ENCODE peak calls at places on chromosomes 1 and 21, in four cellular contexts. One of them, this sample, is unnamed.

GRCh38 chr1:165411396-165411795 is 33.5 kb downstream of the RXRG start:
- DNase-seq in K562: no peak
- DNase-seq in GM12878: no peak
- DNase-seq in HepG2: no peak
- DNase-seq in this sample: no peak

GRCh38 chr1:229227298-229227919 is 43.5 kb upstream of the RAB4A start:
- DNase-seq in HepG2: peak; percentile 63
- DNase-seq in K562: peak; percentile 91
- DNase-seq in GM12878: no peak
- DNase-seq in this sample: peak; percentile 89

GRCh38 chr1:213988639-213989070 is 882 bp downstream of the PROX1 start:
- DNase-seq in GM12878: no peak
- DNase-seq in HepG2: no peak
- DNase-seq in K562: no peak
- DNase-seq in this sample: no peak

GRCh38 chr1:84702143-84702542 is 11.9 kb upstream of the SSX2IP start:
- DNase-seq in GM12878: no peak
- DNase-seq in HepG2: no peak
- DNase-seq in K562: no peak
- DNase-seq in this sample: no peak

GRCh38 chr1:13830170-13830569 is 130.2 kb downstream of the PRDM2 start:
- DNase-seq in K562: no peak
- DNase-seq in GM12878: no peak
- DNase-seq in HepG2: no peak
- DNase-seq in this sample: no peak

GRCh38 chr1:41500378-41500777 is 15.9 kb upstream of the EDN2 start:
- DNase-seq in K562: no peak
- DNase-seq in GM12878: no peak
- DNase-seq in HepG2: no peak
- DNase-seq in this sample: peak; percentile 52

GRCh38 chr1:67294836-67295622 is 12.6 kb upstream of the IL12RB2 start:
- DNase-seq in HepG2: no peak
- DNase-seq in K562: no peak
- DNase-seq in GM12878: no peak
- DNase-seq in this sample: no peak

GRCh38 chr1:85280636-85281035 is 4.2 kb upstream of the BCL10 start:
- DNase-seq in HepG2: no peak
- DNase-seq in K562: no peak
- DNase-seq in GM12878: no peak
- DNase-seq in this sample: no peak

GRCh38 chr1:27135920-27136551 is 18.9 kb downstream of the SLC9A1 start:
- DNase-seq in GM12878: no peak
- DNase-seq in HepG2: no peak
- DNase-seq in K562: no peak
- DNase-seq in this sample: no peak

GRCh38 chr1:62110198-62110817 is 84.3 kb upstream of the L1TD1 start:
- DNase-seq in K562: no peak
- DNase-seq in HepG2: no peak
- DNase-seq in GM12878: no peak
- DNase-seq in this sample: no peak

GRCh38 chr1:38826262-38826661 is 33.3 kb downstream of the RRAGC start:
- DNase-seq in GM12878: no peak
- DNase-seq in K562: no peak
- DNase-seq in HepG2: no peak
- DNase-seq in this sample: no peak

GRCh38 chr1:66137235-66137634 is 344.5 kb downstream of the PDE4B start:
- DNase-seq in HepG2: no peak
- DNase-seq in K562: no peak
- DNase-seq in GM12878: no peak
- DNase-seq in this sample: no peak

GRCh38 chr1:221962385-221962784 is 220.5 kb upstream of the DUSP10 start:
- DNase-seq in K562: no peak
- DNase-seq in HepG2: no peak
- DNase-seq in GM12878: no peak
- DNase-seq in this sample: no peak

GRCh38 chr1:203506821-203507220 is 12.9 kb downstream of the OPTC start:
- DNase-seq in K562: no peak
- DNase-seq in HepG2: no peak
- DNase-seq in GM12878: no peak
- DNase-seq in this sample: no peak

GRCh38 chr1:27938488-27938887 is 3.7 kb downstream of the SMPDL3B start:
- DNase-seq in GM12878: no peak
- DNase-seq in HepG2: no peak
- DNase-seq in K562: no peak
- DNase-seq in this sample: no peak

DNA sequence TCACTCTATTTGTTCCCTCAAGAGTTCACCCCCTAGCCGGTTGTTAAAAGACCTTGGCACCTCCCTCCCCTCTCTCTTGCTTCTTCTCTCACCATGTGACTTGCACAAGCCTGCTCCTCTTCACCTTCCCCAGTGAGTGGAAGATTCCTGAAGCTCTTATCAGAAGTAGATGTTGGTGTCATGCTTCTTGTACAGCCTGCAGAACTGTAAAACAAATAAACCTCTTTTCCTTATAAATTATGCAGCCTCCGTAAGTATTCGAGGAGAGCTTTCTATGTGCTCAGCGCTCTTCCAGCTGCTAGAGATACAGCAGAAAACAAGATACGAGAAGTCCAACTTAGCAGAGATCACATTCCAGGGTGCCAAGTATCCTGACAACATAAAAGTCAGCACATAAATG is 147.0 kb upstream of the RUNX1 start:
- DNase-seq in K562: no peak
- DNase-seq in HepG2: no peak
- DNase-seq in GM12878: no peak
- DNase-seq in this sample: no peak
- TF ChIP-seq POLR2AphosphoS2 in K562: no peak
- TF ChIP-seq POLR2AphosphoS2 in HepG2: no peak
- TF ChIP-seq POLR2AphosphoS2 in GM12878: no peak
- TF ChIP-seq POLR2AphosphoS2 in this sample: no peak

GRCh38 chr1:20507248-20507563 is 745 bp downstream of the MUL1 start:
- DNase-seq in K562: peak; percentile 41
- DNase-seq in GM12878: no peak
- DNase-seq in HepG2: no peak
- DNase-seq in this sample: no peak

GRCh38 chr1:20508411-20508771 is 440 bp upstream of the MUL1 start:
- DNase-seq in K562: no peak
- DNase-seq in HepG2: no peak
- DNase-seq in GM12878: no peak
- DNase-seq in this sample: no peak

GRCh38 chr1:20507564-20508410 is at the start of gene MUL1:
- DNase-seq in K562: peak; percentile 97
- DNase-seq in HepG2: peak; percentile 89
- DNase-seq in GM12878: peak; percentile 66
- DNase-seq in this sample: peak; percentile 88

DNA sequence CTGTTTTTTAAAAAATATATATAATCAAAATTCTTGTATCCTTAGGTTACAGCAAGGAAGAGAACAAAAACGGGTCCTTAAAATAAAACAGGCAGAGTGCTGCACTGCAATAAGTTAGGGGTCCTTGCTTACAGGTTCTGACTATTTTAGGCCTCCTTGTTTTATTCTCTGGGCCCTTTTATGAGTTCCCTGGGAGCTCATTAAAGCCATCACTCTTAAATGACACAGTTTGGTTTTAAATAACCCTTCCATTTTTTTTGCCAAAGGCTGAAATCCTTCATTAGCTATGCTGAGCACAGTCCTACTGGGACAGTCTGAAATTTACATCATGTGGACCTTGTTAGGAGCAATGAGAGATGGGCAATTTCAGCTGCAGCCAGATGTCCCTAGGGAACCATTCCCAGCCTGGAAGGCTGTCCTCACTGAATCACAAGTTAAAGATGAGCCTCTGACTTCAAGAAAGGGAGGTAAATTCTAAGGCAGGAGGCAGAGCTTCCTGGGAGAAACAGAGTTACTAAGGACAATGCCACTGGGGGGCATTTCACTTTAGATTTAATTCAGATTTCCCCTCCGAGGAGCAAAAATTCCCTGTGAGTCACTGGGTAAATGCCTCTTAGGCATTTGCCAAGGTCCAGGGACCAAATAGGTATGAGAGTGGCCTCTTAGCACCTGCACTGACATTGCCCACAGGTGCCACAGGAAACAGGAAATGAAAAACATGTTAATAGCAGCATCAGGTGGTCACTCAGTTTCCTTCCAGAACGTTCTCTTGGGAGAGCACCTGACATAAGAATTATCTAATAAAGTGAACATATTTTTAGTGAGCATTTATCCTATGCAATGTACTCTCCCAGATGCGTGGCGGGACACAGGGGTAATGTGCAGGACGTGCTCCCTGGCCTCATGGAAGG is 3.8 kb upstream of the MUL1 start:
- DNase-seq in HepG2: no peak
- DNase-seq in GM12878: no peak
- DNase-seq in K562: no peak
- DNase-seq in this sample: no peak
- TF ChIP-seq POLR2AphosphoS2 in HepG2: no peak
- TF ChIP-seq POLR2AphosphoS2 in GM12878: no peak
- TF ChIP-seq POLR2AphosphoS2 in K562: no peak
- TF ChIP-seq POLR2AphosphoS2 in this sample: no peak

GRCh38 chr1:110635434-110635833 is 29.3 kb upstream of the KCNA2 start:
- DNase-seq in HepG2: no peak
- DNase-seq in GM12878: no peak
- DNase-seq in K562: no peak
- DNase-seq in this sample: no peak
- TF ChIP-seq POLR2AphosphoS2 in HepG2: no peak
- TF ChIP-seq POLR2AphosphoS2 in GM12878: no peak
- TF ChIP-seq POLR2AphosphoS2 in K562: no peak
- TF ChIP-seq POLR2AphosphoS2 in this sample: no peak

DNA sequence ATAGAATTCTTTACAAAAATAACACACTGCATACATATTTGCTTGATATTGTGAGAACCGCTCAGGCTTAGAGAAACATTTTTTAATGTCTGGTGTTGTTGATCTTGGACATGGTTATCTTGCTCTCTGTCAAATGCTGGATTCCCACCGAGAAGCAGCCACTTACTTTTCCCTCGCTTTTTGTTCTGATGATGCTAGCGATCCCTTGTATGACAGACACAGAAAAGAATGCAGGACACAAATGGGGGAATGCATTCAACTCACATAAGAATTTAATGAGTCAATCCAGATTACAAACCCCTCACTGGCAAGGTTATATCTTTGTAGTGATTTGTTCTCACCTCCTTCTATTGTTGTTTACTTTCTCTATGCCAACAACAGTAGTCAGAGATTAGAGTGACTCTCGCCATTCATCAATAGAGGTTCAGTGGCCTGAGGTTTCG is 76.8 kb upstream of the AKT3 start:
- DNase-seq in HepG2: no peak
- DNase-seq in GM12878: no peak
- DNase-seq in K562: no peak
- DNase-seq in this sample: peak; percentile 77
- TF ChIP-seq POLR2AphosphoS2 in HepG2: no peak
- TF ChIP-seq POLR2AphosphoS2 in GM12878: no peak
- TF ChIP-seq POLR2AphosphoS2 in K562: no peak
- TF ChIP-seq POLR2AphosphoS2 in this sample: no peak

GRCh38 chr1:201737350-201738060 is 91.5 kb upstream of the IPO9 start:
- DNase-seq in GM12878: no peak
- DNase-seq in K562: no peak
- DNase-seq in HepG2: no peak
- DNase-seq in this sample: no peak
- TF ChIP-seq POLR2AphosphoS2 in GM12878: no peak
- TF ChIP-seq POLR2AphosphoS2 in K562: no peak
- TF ChIP-seq POLR2AphosphoS2 in HepG2: no peak
- TF ChIP-seq POLR2AphosphoS2 in this sample: no peak

DNA sequence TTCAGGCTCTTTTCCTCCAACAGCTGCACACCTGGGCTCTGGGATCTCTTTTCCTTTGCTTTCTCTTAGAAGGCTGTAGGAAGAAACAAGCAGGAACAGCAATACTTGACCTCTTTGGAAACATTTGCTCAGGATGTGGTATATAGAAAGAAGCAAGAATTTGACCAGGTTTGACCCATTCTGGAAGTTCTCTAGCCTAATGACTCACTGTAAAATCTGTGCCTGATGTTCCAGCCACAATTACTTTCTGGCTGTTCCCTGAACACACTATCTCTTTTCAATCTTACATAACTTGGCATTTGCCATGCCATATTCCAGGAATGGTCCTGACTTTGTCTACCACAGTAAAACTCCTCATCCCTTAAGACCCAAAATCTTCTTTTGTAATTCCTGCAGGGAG is 419.9 kb upstream of the DAB1 start:
- DNase-seq in K562: no peak
- DNase-seq in GM12878: no peak
- DNase-seq in HepG2: no peak
- DNase-seq in this sample: no peak
- TF ChIP-seq POLR2AphosphoS2 in K562: no peak
- TF ChIP-seq POLR2AphosphoS2 in GM12878: no peak
- TF ChIP-seq POLR2AphosphoS2 in HepG2: no peak
- TF ChIP-seq POLR2AphosphoS2 in this sample: no peak

DNA sequence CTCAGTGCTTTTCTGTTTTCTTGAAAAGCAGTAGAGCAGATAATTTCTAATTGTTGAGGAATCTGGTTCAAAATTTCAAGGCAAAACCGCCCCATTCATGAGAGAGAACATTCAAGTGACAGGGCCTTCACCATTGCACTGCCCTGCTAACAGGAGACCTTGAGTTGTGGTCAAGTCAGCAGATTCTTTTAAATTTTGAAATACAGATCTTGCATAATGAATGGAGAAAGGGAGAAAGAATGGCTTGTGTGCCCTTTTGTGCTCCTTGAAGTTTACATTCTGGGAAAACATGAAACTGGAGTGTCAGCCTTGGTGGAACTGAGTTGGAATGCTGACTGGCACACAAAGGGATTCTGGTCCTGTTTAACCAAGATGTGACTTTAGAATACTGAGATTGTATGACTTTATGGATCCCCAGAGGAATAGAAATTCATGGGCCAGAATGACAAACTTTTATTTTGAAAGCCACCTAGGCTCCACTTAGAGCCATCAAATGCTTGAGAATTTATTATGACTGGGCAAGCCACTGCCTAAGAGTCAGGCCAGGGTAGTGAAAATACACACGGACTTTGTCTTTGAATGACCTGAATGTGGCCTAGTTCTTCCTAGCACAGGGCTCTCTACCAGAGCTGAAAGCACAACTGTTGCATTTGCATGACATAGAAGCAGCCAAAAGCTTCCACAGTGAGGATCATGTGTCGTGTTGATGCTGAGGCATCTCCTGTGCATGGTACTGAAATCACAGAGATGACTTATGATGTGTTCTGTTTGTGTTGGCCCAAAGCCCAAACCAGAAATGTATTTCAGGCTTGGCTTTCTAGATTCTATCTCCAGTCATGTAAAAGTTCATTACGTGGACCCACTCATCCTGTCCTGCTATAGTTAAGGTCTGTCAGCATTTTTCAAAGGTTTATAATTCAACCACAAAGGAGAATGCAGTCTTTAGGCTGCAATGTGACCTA is 164.2 kb upstream of the UBE2U start:
- DNase-seq in K562: no peak
- DNase-seq in GM12878: no peak
- DNase-seq in HepG2: no peak
- DNase-seq in this sample: peak; percentile 38
- TF ChIP-seq POLR2AphosphoS2 in K562: no peak
- TF ChIP-seq POLR2AphosphoS2 in GM12878: no peak
- TF ChIP-seq POLR2AphosphoS2 in HepG2: no peak
- TF ChIP-seq POLR2AphosphoS2 in this sample: no peak

GRCh38 chr1:181135815-181136737 is 47.6 kb downstream of the IER5 start:
- DNase-seq in HepG2: no peak
- DNase-seq in GM12878: no peak
- DNase-seq in K562: no peak
- DNase-seq in this sample: no peak
- TF ChIP-seq POLR2AphosphoS2 in HepG2: no peak
- TF ChIP-seq POLR2AphosphoS2 in GM12878: no peak
- TF ChIP-seq POLR2AphosphoS2 in K562: no peak
- TF ChIP-seq POLR2AphosphoS2 in this sample: no peak

GRCh38 chr21:14321042-14321441 is 61.9 kb downstream of the HSPA13 start:
- DNase-seq in GM12878: no peak
- DNase-seq in HepG2: no peak
- DNase-seq in K562: no peak
- DNase-seq in this sample: no peak
- TF ChIP-seq POLR2AphosphoS2 in GM12878: no peak
- TF ChIP-seq POLR2AphosphoS2 in HepG2: no peak
- TF ChIP-seq POLR2AphosphoS2 in K562: no peak
- TF ChIP-seq POLR2AphosphoS2 in this sample: no peak